ENCODE peak calls at places on chromosomes 7 and 10, in five cellular contexts. L, V, I, Z and E are unnamed samples.

GRCh38 chr10:46253076-46254006 is 33.5 kb upstream of the ANTXRL start:
- DNase-seq in L (no peak), V (no peak), I (no peak), Z (no peak), E (no peak)

GRCh38 chr7:35520810-35521059 is 174.2 kb downstream of the HERPUD2 start:
- DNase-seq in L (no peak), V (no peak), I (no peak), Z (no peak), E (no peak)

GRCh38 chr7:128530855-128531104 is 54.2 kb downstream of the METTL2B start:
- DNase-seq in L (no peak), V (no peak), I (no peak), Z (no peak), E (no peak)

GRCh38 chr10:810351-810846 is 120.9 kb upstream of the DIP2C start:
- DNase-seq in L (no peak), V (no peak), I (no peak), Z (no peak), E (no peak)

GRCh38 chr10:117788911-117789310 is 246.4 kb downstream of the EMX2 start:
- DNase-seq in L (no peak), V (no peak), I (no peak), Z (no peak), E (no peak)

GRCh38 chr7:94492601-94493000 is 17.0 kb upstream of the CASD1 start:
- DNase-seq in L (no peak), V (no peak), I (peak), Z (no peak), E (no peak)

GRCh38 chr7:103524042-103524907 is 78.3 kb upstream of the SLC26A5 start:
- DNase-seq in L (no peak), V (peak), I (peak), Z (no peak), E (no peak)

GRCh38 chr10:86681722-86682386 is 13.5 kb downstream of the LDB3 start:
- DNase-seq in L (no peak), V (no peak), I (no peak), Z (no peak), E (no peak)

GRCh38 chr10:6154566-6154965 is 48.2 kb upstream of the PFKFB3 start:
- DNase-seq in L (no peak), V (no peak), I (no peak), Z (no peak), E (no peak)

GRCh38 chr10:3097160-3097559 is 29.8 kb downstream of the PFKP start:
- DNase-seq in L (no peak), V (no peak), I (no peak), Z (no peak), E (no peak)

GRCh38 chr10:132417957-132418441 is 21.0 kb downstream of the PWWP2B start:
- DNase-seq in L (no peak), V (no peak), I (no peak), Z (no peak), E (no peak)

GRCh38 chr7:122412441-122412840 is 107.9 kb upstream of the FEZF1 start:
- DNase-seq in L (no peak), V (no peak), I (no peak), Z (no peak), E (no peak)

GRCh38 chr10:80126876-80127275 is 5.7 kb upstream of the PLAC9 start:
- DNase-seq in L (no peak), V (no peak), I (no peak), Z (no peak), E (no peak)

GRCh38 chr10:116287906-116288501 is 15.0 kb upstream of the GFRA1 start:
- DNase-seq in L (no peak), V (peak), I (peak), Z (no peak), E (no peak)

GRCh38 chr10:123144697-123145541 is 3.0 kb upstream of the HMX2 start:
- DNase-seq in L (no peak), V (no peak), I (no peak), Z (no peak), E (no peak)

GRCh38 chr7:142298009-142298408 is 40.2 kb upstream of the PRSS58 start:
- DNase-seq in L (no peak), V (no peak), I (no peak), Z (no peak), E (no peak)

GRCh38 chr7:39407139-39407538 is 159.1 kb upstream of the YAE1 start:
- DNase-seq in L (no peak), V (no peak), I (no peak), Z (no peak), E (no peak)

GRCh38 chr10:132913559-132914115 is 28.7 kb downstream of the CFAP46 start:
- DNase-seq in L (no peak), V (no peak), I (no peak), Z (no peak), E (no peak)

GRCh38 chr10:53574024-53574423 is 801.4 kb upstream of the MBL2 start:
- DNase-seq in L (no peak), V (no peak), I (no peak), Z (no peak), E (no peak)

GRCh38 chr7:121019018-121019417 is 30.5 kb downstream of the CPED1 start:
- DNase-seq in L (no peak), V (no peak), I (no peak), Z (no peak), E (no peak)

GRCh38 chr10:130220251-130221185 is 84.3 kb downstream of the GLRX3 start:
- DNase-seq in L (no peak), V (no peak), I (no peak), Z (no peak), E (no peak)

GRCh38 chr10:97224483-97225435 is 39.0 kb upstream of the SLIT1 start:
- DNase-seq in L (no peak), V (no peak), I (no peak), Z (no peak), E (no peak)

GRCh38 chr10:111488668-111489067 is 411.8 kb downstream of the ADRA2A start:
- DNase-seq in L (no peak), V (no peak), I (no peak), Z (no peak), E (no peak)

GRCh38 chr7:149884016-149884415 is 10.2 kb downstream of the ATP6V0E2 start:
- DNase-seq in L (no peak), V (no peak), I (no peak), Z (no peak), E (no peak)

GRCh38 chr10:29618341-29619171 is 16.2 kb downstream of the SVIL start:
- DNase-seq in L (no peak), V (no peak), I (no peak), Z (no peak), E (peak)

GRCh38 chr7:153951207-153951725 is 100.9 kb upstream of the DPP6 start:
- DNase-seq in L (no peak), V (no peak), I (no peak), Z (no peak), E (no peak)

GRCh38 chr10:44352316-44353127 is 32.4 kb downstream of the CXCL12 start:
- DNase-seq in L (no peak), V (no peak), I (no peak), Z (no peak), E (peak)

GRCh38 chr10:75910032-75910431 is 478.6 kb downstream of the LRMDA start:
- DNase-seq in L (no peak), V (peak), I (peak), Z (no peak), E (no peak)

GRCh38 chr7:127254163-127254684 is 1.5 kb upstream of the GRM8 start:
- DNase-seq in L (no peak), V (no peak), I (no peak), Z (no peak), E (no peak)

GRCh38 chr10:82438277-82438676 is 563.3 kb downstream of the NRG3 start:
- DNase-seq in L (no peak), V (no peak), I (no peak), Z (no peak), E (no peak)

GRCh38 chr10:124002391-124003069 is 90.9 kb downstream of the CHST15 start:
- DNase-seq in L (no peak), V (no peak), I (no peak), Z (no peak), E (no peak)

GRCh38 chr7:54778166-54778565 is 19.2 kb upstream of the SEC61G start:
- DNase-seq in L (no peak), V (no peak), I (no peak), Z (no peak), E (no peak)

GRCh38 chr7:28533267-28533666 is 120.9 kb downstream of the CREB5 start:
- DNase-seq in L (no peak), V (no peak), I (peak), Z (no peak), E (no peak)

GRCh38 chr7:82284936-82285519 is 158.5 kb downstream of the CACNA2D1 start:
- DNase-seq in L (no peak), V (no peak), I (no peak), Z (no peak), E (no peak)

GRCh38 chr10:112383325-112383724 is 9.4 kb downstream of the ACSL5 start:
- DNase-seq in L (no peak), V (no peak), I (no peak), Z (no peak), E (no peak)

GRCh38 chr10:90319188-90319914 is 538.5 kb downstream of the HTR7 start:
- DNase-seq in L (no peak), V (peak), I (peak), Z (no peak), E (no peak)